ENCODE peak calls at places on chromosomes 6 and 20, in ten cellular contexts. O is posterior cingulate gyrus; Z is cardiac fibroblast; N is activated naive CD4-positive, alpha-beta T cell; V is EL; U is MG63; D is stimulated activated CD4-positive, alpha-beta T cell treated with anti-CD3 and anti-CD28 coated beads, Interleukin-15, amount 100 ng/mL, for 1 hour; F is AG09309; X is WTC11; B is fibroblast of pulmonary artery. P is an unnamed sample.

GRCh38 chr6:8180327-8181161 is 78.2 kb upstream of the EEF1E1 start:
- DNase-seq in O (no peak), Z (peak), N (no peak), V (peak), U (peak), D (no peak), F (peak), X (no peak), B (peak), P (peak)

GRCh38 chr6:4319992-4320683 is 184.8 kb upstream of the ECI2 start:
- DNase-seq in O (no peak), Z (peak), N (no peak), V (peak), U (no peak), D (no peak), F (no peak), X (no peak), B (peak), P (no peak)

GRCh38 chr20:53331151-53331973 is 262.3 kb downstream of the ZNF217 start:
- DNase-seq in O (no peak), Z (no peak), N (no peak), V (peak), U (peak), D (no peak), F (no peak), X (no peak), B (peak), P (no peak)

GRCh38 chr6:36873612-36874011 is 991 bp downstream of the PPIL1 start:
- DNase-seq in O (no peak), Z (no peak), N (no peak), V (no peak), U (no peak), D (no peak), F (no peak), X (no peak), B (no peak), P (no peak)

GRCh38 chr6:137218473-137218916 is 690 bp downstream of the IFNGR1 start:
- DNase-seq in O (no peak), Z (peak), N (no peak), V (peak), U (peak), D (no peak), F (no peak), X (no peak), B (peak), P (peak)

GRCh38 chr6:144405173-144405572 is 120.0 kb downstream of the UTRN start:
- DNase-seq in O (no peak), Z (peak), N (no peak), V (no peak), U (no peak), D (no peak), F (no peak), X (no peak), B (peak), P (peak)

GRCh38 chr6:103191391-103192093 is 1668.2 kb downstream of the HACE1 start:
- DNase-seq in O (no peak), Z (no peak), N (no peak), V (no peak), U (no peak), D (no peak), F (no peak), X (no peak), B (no peak), P (peak)

GRCh38 chr6:26450240-26450639 is 7.5 kb upstream of the BTN2A1 start:
- DNase-seq in O (no peak), Z (no peak), N (no peak), V (no peak), U (no peak), D (no peak), F (no peak), X (no peak), B (no peak), P (no peak)

GRCh38 chr6:145801021-145801420 is 13.6 kb downstream of the FBXO30 start:
- DNase-seq in O (no peak), Z (no peak), N (no peak), V (no peak), U (no peak), D (no peak), F (no peak), X (no peak), B (no peak), P (no peak)

GRCh38 chr6:11188161-11188915 is 44.1 kb downstream of the NEDD9 start:
- DNase-seq in O (no peak), Z (peak), N (no peak), V (peak), U (peak), D (no peak), F (no peak), X (no peak), B (no peak), P (no peak)

P was measured in osteoblast.